ENCODE peak calls at places on chromosomes 13 and 19, in five cellular contexts. D, P, E, Q and K are unnamed samples.
A peak's percentile ranks its signal among the peaks of the same experiment; 100 is the strongest.

GRCh38 chr13:30395192-30396158 is 26.8 kb upstream of the UBE2L5 start:
- DNase-seq in D (no peak), P (peak; percentile 85), E (peak; percentile 35), Q (peak; percentile 92), K (peak; percentile 98)

GRCh38 chr13:25602206-25602605 is 230.4 kb downstream of the ATP8A2 start:
- DNase-seq in D (no peak), P (no peak), E (no peak), Q (no peak), K (no peak)

GRCh38 chr19:29507081-29507860 is 18.5 kb upstream of the VSTM2B start:
- DNase-seq in D (no peak), P (no peak), E (no peak), Q (peak; percentile 40), K (no peak)

GRCh38 chr19:19207637-19208582 is 3.8 kb upstream of the NCAN start:
- DNase-seq in D (no peak), P (no peak), E (no peak), Q (no peak), K (no peak)

GRCh38 chr19:7149956-7150705 is 80.6 kb downstream of the ZNF557 start:
- DNase-seq in D (no peak), P (no peak), E (no peak), Q (no peak), K (no peak)

GRCh38 chr19:46812898-46813569 is 24.6 kb upstream of the SLC1A5 start:
- DNase-seq in D (no peak), P (no peak), E (no peak), Q (no peak), K (no peak)

GRCh38 chr13:99261040-99261439 is 2.9 kb upstream of the GPR18 start:
- DNase-seq in D (no peak), P (no peak), E (no peak), Q (no peak), K (no peak)

GRCh38 chr19:7122701-7123100 is 53.2 kb downstream of the ZNF557 start:
- DNase-seq in D (no peak), P (no peak), E (no peak), Q (no peak), K (no peak)

GRCh38 chr13:46679369-46680180 is 117.4 kb downstream of the ESD start:
- DNase-seq in D (no peak), P (peak; percentile 83), E (no peak), Q (no peak), K (peak; percentile 70)

GRCh38 chr13:73939071-73939380 is 195.2 kb downstream of the KLF12 start:
- DNase-seq in D (no peak), P (no peak), E (no peak), Q (no peak), K (no peak)

GRCh38 chr13:29513981-29514719 is 81.3 kb downstream of the SLC7A1 start:
- DNase-seq in D (no peak), P (peak; percentile 44), E (no peak), Q (no peak), K (peak; percentile 77)

GRCh38 chr19:18796239-18796638 is 5.1 kb upstream of the COMP start:
- DNase-seq in D (no peak), P (no peak), E (no peak), Q (no peak), K (no peak)

GRCh38 chr13:112366907-112367646 is 9.1 kb upstream of the SPACA7 start:
- DNase-seq in D (no peak), P (no peak), E (no peak), Q (no peak), K (no peak)

GRCh38 chr19:17863520-17864182 is 3.9 kb downstream of the RPL18A start:
- DNase-seq in D (no peak), P (no peak), E (no peak), Q (no peak), K (no peak)

GRCh38 chr19:31135841-31136240 is 213.4 kb downstream of the TSHZ3 start:
- DNase-seq in D (no peak), P (no peak), E (no peak), Q (no peak), K (peak; percentile 80)

GRCh38 chr19:7869910-7870511 is 4.2 kb downstream of the PRR36 start:
- DNase-seq in D (no peak), P (no peak), E (no peak), Q (no peak), K (no peak)

GRCh38 chr19:18349524-18350128 is 9.2 kb downstream of the PGPEP1 start:
- DNase-seq in D (peak; percentile 43), P (peak; percentile 88), E (no peak), Q (no peak), K (peak; percentile 53)